ENCODE peak calls at places on chromosome 9, in six cellular contexts. N is RWPE1; H is fibroblast of mammary gland; R is activated CD8-positive, alpha-beta memory T cell treated with anti-CD3 and anti-CD28 coated beads, Interleukin-2, amount 50 U/mL, for 48 hours; Q is A172; F is SHP77 treated with DMSO at 0.1 percent for 48 hours. U is an unnamed sample.

GRCh38 chr9:10534863-10535262 is 77.9 kb downstream of the PTPRD start:
- DNase-seq in N (no peak), H (no peak), Q (no peak), R (no peak), F (no peak), U (no peak)

GRCh38 chr9:132776891-132777290 is 101.2 kb downstream of the AK8 start:
- DNase-seq in H (no peak), N (no peak), F (no peak), R (no peak), Q (no peak), U (no peak)

GRCh38 chr9:98851730-98852462 is 44.4 kb downstream of the GALNT12 start:
- DNase-seq in F (no peak), H (no peak), R (peak; percentile 59), N (peak; percentile 24), Q (peak; percentile 53), U (no peak)

GRCh38 chr9:111937781-111938426 is 41.3 kb downstream of the UGCG start:
- DNase-seq in Q (peak; percentile 82), H (peak; percentile 81), R (peak; percentile 78), F (no peak), N (no peak), U (peak; percentile 89)

GRCh38 chr9:108650826-108651225 is 205.0 kb downstream of the ACTL7B start:
- DNase-seq in N (no peak), F (no peak), H (no peak), R (no peak), Q (no peak), U (no peak)

GRCh38 chr9:20319641-20320337 is 302.5 kb downstream of the MLLT3 start:
- DNase-seq in N (peak; percentile 71), H (peak; percentile 68), Q (peak; percentile 95), F (no peak), R (no peak), U (no peak)

GRCh38 chr9:16289639-16290038 is 580.8 kb downstream of the BNC2 start:
- DNase-seq in H (peak; percentile 77), N (no peak), F (no peak), Q (no peak), R (no peak), U (no peak)

GRCh38 chr9:131707677-131708612 is 31.9 kb downstream of the RAPGEF1 start:
- DNase-seq in Q (peak; percentile 52), R (no peak), N (peak; percentile 80), H (peak; percentile 90), F (no peak), U (peak; percentile 84)

GRCh38 chr9:24413651-24414050 is 132.0 kb downstream of the IZUMO3 start:
- DNase-seq in Q (peak; percentile 77), F (no peak), N (peak; percentile 40), R (no peak), H (peak; percentile 61), U (no peak)

GRCh38 chr9:95518026-95518425 is 1.3 kb upstream of the PTCH1 start:
- DNase-seq in Q (no peak), R (no peak), N (no peak), H (no peak), F (no peak), U (no peak)

GRCh38 chr9:109108318-109108717 is 11.4 kb downstream of the TMEM245 start:
- DNase-seq in N (no peak), R (no peak), H (peak; percentile 64), F (no peak), Q (peak; percentile 32), U (no peak)

GRCh38 chr9:8917978-8918739 is 1118.6 kb upstream of the DMAC1 start:
- DNase-seq in Q (no peak), N (no peak), R (no peak), F (no peak), H (no peak), U (no peak)

GRCh38 chr9:106897223-106897622 is 34.3 kb downstream of the ZNF462 start:
- DNase-seq in H (peak; percentile 60), F (no peak), N (no peak), R (no peak), Q (peak; percentile 47), U (no peak)

GRCh38 chr9:128689293-128689770 is 310 bp downstream of the SET start:
- DNase-seq in H (no peak), Q (no peak), F (no peak), N (peak; percentile 55), R (peak; percentile 78), U (no peak)

GRCh38 chr9:3367185-3367584 is 158.6 kb downstream of the RFX3 start:
- DNase-seq in Q (no peak), F (no peak), H (no peak), R (no peak), N (no peak), U (no peak)

GRCh38 chr9:98251554-98251953 is 3.9 kb downstream of the TBC1D2 start:
- DNase-seq in H (peak; percentile 87), N (peak; percentile 98), R (no peak), F (no peak), Q (peak; percentile 99), U (no peak)

GRCh38 chr9:17793713-17794622 is 215.1 kb downstream of the SH3GL2 start:
- DNase-seq in R (no peak), Q (peak; percentile 52), H (peak; percentile 17), N (no peak), F (peak; percentile 27), U (no peak)

GRCh38 chr9:19102181-19102630 is 498 bp downstream of the HAUS6 start:
- DNase-seq in Q (peak; percentile 26), N (peak; percentile 55), F (no peak), H (no peak), R (peak; percentile 63), U (peak; percentile 84)

GRCh38 chr9:132670816-132671371 is 630 bp downstream of the GTF3C4 start:
- DNase-seq in N (peak; percentile 64), F (no peak), Q (peak; percentile 17), R (peak; percentile 73), H (peak; percentile 26), U (no peak)